ENCODE peak calls at places on chromosomes 7 and 10, in five cellular contexts. H is stimulated activated CD4-positive, alpha-beta T cell treated with anti-CD3 and anti-CD28 coated beads, Interleukin-12 subunit alpha, Interleukin-12 subunit beta, amount 100 ng/mL, for 48 hours; S is central memory CD4-positive, alpha-beta T cell; J is body of pancreas; I is activated CD4-positive, alpha-beta T cell treated with anti-CD3 and anti-CD28 coated beads, Interleukin-2, amount 50 U/mL, for 48 hours. N is an unnamed sample.

GRCh38 chr7:80453699-80454340 is 58.0 kb downstream of the GNAT3 start:
- DNase-seq in J (no peak), H (no peak), I (no peak), S (no peak), N (no peak)

GRCh38 chr7:104943502-104944343 is 70.3 kb upstream of the KMT2E start:
- DNase-seq in S (peak), I (peak), H (peak), J (peak), N (peak)

GRCh38 chr7:10257438-10257837 is 716.2 kb upstream of the PHF14 start:
- DNase-seq in H (no peak), J (no peak), I (no peak), S (no peak), N (no peak)

GRCh38 chr10:93616844-93617360 is 4.6 kb downstream of the PDE6C start:
- DNase-seq in I (no peak), J (no peak), H (no peak), S (no peak), N (no peak)

GRCh38 chr10:44804661-44805060 is 106.5 kb upstream of the TMEM72 start:
- DNase-seq in J (no peak), H (no peak), I (no peak), S (no peak), N (no peak)

GRCh38 chr10:125955766-125956165 is 59.4 kb downstream of the FANK1 start:
- DNase-seq in I (no peak), S (no peak), H (no peak), J (no peak), N (no peak)

GRCh38 chr10:133212853-133213494 is 17.0 kb upstream of the UTF1 start:
- DNase-seq in S (no peak), I (no peak), H (no peak), J (no peak), N (no peak)

GRCh38 chr7:140557809-140558518 is 78.7 kb upstream of the MKRN1 start:
- DNase-seq in J (no peak), H (no peak), I (no peak), S (no peak), N (no peak)

GRCh38 chr10:78035437-78035836 is 1.8 kb downstream of the RPS24 start:
- DNase-seq in S (no peak), I (no peak), H (no peak), J (no peak), N (no peak)

GRCh38 chr10:33333260-33334169 is 952 bp downstream of the NRP1 start:
- DNase-seq in S (peak), J (no peak), H (no peak), I (peak), N (peak)

GRCh38 chr10:126663328-126663727 is 7.2 kb downstream of the C10orf90 start:
- DNase-seq in J (peak), S (peak), I (peak), H (no peak), N (peak)

GRCh38 chr7:43077732-43078391 is 34.6 kb upstream of the HECW1 start:
- DNase-seq in H (no peak), I (no peak), S (no peak), J (no peak), N (no peak)

GRCh38 chr7:76020031-76020714 is 25.8 kb upstream of the TMEM120A start:
- DNase-seq in J (peak), H (peak), I (peak), S (peak), N (peak)

GRCh38 chr10:73717564-73717963 is 19.7 kb upstream of the AGAP5 start:
- DNase-seq in J (no peak), I (no peak), H (no peak), S (no peak), N (no peak)

GRCh38 chr7:48295572-48295971 is 124.3 kb downstream of the ABCA13 start:
- DNase-seq in I (no peak), H (no peak), J (no peak), S (no peak), N (no peak)

N was measured in immature natural killer cell.